ENCODE peak calls at places on chromosomes 16 and 17, in four cellular contexts. Y is A549, G is HepG2, D is K562. Z is an unnamed sample.

GRCh38 chr17:2435181-2435741 is 34.4 kb upstream of the MNT start:
- DNase-seq in D (no peak), G (no peak), Y (no peak), Z (peak; percentile 61)

GRCh38 chr17:56581635-56582605 is 11.6 kb upstream of the NOG start:
- DNase-seq in D (no peak), G (no peak), Y (no peak), Z (no peak)

GRCh38 chr16:27642753-27643152 is 92.8 kb downstream of the KATNIP start:
- DNase-seq in D (peak; percentile 43), Y (no peak), G (peak; percentile 35), Z (peak; percentile 49)

GRCh38 chr16:54289242-54290051 is 2.9 kb upstream of the IRX3 start:
- DNase-seq in G (no peak), Y (no peak), D (no peak), Z (peak; percentile 75)

GRCh38 chr17:50272246-50272645 is 2.0 kb upstream of the TMEM92 start:
- DNase-seq in G (no peak), Y (no peak), D (no peak), Z (peak; percentile 13)

GRCh38 chr17:28968269-28968913 is 17.1 kb upstream of the PHF12 start:
- DNase-seq in G (no peak), Y (no peak), D (no peak), Z (no peak)

GRCh38 chr17:21377821-21378396 is 1.8 kb downstream of the KCNJ12 start:
- DNase-seq in D (peak; percentile 14), Y (no peak), G (no peak), Z (peak; percentile 46)

GRCh38 chr17:50263293-50264262 is 10.7 kb upstream of the TMEM92 start:
- DNase-seq in Y (no peak), D (no peak), G (no peak), Z (no peak)

GRCh38 chr17:81908793-81909192 is 2.4 kb downstream of the PCYT2 start:
- DNase-seq in Y (no peak), G (no peak), D (no peak), Z (no peak)

GRCh38 chr16:52785653-52786052 is 238.7 kb upstream of the TOX3 start:
- DNase-seq in D (no peak), Y (no peak), G (no peak), Z (no peak)

GRCh38 chr16:24273511-24273910 is 17.4 kb downstream of the CACNG3 start:
- DNase-seq in G (no peak), Y (peak; percentile 10), D (no peak), Z (no peak)

GRCh38 chr17:35245196-35245486 is 2.3 kb downstream of the SLFN5 start:
- DNase-seq in G (no peak), Y (peak; percentile 63), D (no peak), Z (no peak)

GRCh38 chr17:67052720-67053437 is 8.5 kb downstream of the CACNG1 start:
- DNase-seq in Y (no peak), G (no peak), D (no peak), Z (no peak)

GRCh38 chr17:57622886-57623433 is 122.1 kb downstream of the CCDC182 start:
- DNase-seq in G (peak; percentile 43), Y (peak; percentile 45), D (no peak), Z (no peak)

GRCh38 chr17:52957411-52957810 is 798.9 kb upstream of the CA10 start:
- DNase-seq in Y (no peak), G (no peak), D (no peak), Z (no peak)

GRCh38 chr16:85372627-85373372 is 240.3 kb upstream of the GSE1 start:
- DNase-seq in D (peak; percentile 63), G (peak; percentile 16), Y (no peak), Z (no peak)
- TF ChIP-seq MAX in D (peak; percentile 83), G (no peak), Y (no peak), Z (no peak)

DNA sequence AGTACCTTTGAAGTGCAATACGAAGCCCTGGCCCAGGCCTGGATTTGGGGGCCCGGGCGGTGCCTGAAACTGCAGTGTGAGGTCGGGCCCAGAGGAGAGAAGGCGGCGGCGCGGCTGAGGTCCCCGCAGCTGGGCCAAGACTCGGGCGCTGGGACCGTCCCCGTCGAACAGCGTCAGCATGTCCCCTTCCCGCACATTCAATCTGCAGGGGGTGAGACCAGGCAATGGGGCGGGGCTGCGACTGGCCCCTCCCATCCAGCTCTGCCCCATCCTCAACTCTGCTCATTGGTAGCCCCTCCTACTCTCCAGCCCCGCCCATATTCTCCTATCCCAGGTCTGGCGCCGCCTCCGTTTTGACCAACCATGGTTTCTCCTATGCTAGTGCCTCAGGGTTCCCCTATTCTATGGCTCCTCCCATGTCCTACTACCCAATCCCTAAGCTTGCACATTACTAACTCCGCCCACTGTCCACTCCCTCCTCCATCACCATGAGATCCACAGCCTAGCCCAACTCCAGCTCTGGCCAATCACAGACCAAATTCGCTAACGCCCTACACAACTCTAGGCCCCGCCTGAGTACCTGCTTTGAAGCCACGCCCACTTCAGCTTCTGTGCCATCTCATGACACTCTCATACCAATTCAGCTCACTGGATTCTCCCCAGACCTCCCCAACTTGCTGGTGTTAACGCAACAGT is 14.4 kb upstream of the CDIPT start:
- DNase-seq in Y (peak; percentile 58), D (peak; percentile 97), G (no peak), Z (peak; percentile 100)
- TF ChIP-seq NR3C1 in Y (no peak), D (no peak), G (no peak), Z (no peak)

GRCh38 chr17:73343739-73344454 is 32.1 kb upstream of the CDC42EP4 start:
- DNase-seq in G (no peak), Y (no peak), D (no peak), Z (no peak)

GRCh38 chr17:73341350-73342056 is 29.7 kb upstream of the CDC42EP4 start:
- DNase-seq in D (no peak), Y (no peak), G (no peak), Z (no peak)

GRCh38 chr17:73343168-73343634 is 31.4 kb upstream of the CDC42EP4 start:
- DNase-seq in D (peak; percentile 63), G (no peak), Y (no peak), Z (peak; percentile 78)

GRCh38 chr17:73342549-73343167 is 30.9 kb upstream of the CDC42EP4 start:
- DNase-seq in D (no peak), Y (peak; percentile 64), G (no peak), Z (peak; percentile 30)

GRCh38 chr17:73342057-73342522 is 30.3 kb upstream of the CDC42EP4 start:
- DNase-seq in G (no peak), Y (peak; percentile 93), D (no peak), Z (peak; percentile 75)
- TF ChIP-seq MAX in G (no peak), Y (peak; percentile 52), D (no peak), Z (no peak)

GRCh38 chr16:89155184-89155679 is 16.3 kb upstream of the CDH15 start:
- DNase-seq in Y (no peak), D (no peak), G (no peak), Z (no peak)
- TF ChIP-seq NR3C1 in Y (no peak), D (no peak), G (no peak), Z (no peak)

GRCh38 chr16:69855587-69855986 is 93.5 kb downstream of the WWP2 start:
- DNase-seq in G (no peak), Y (no peak), D (no peak), Z (no peak)

GRCh38 chr16:69848635-69849545 is 86.8 kb downstream of the WWP2 start:
- DNase-seq in Y (no peak), D (no peak), G (no peak), Z (no peak)

GRCh38 chr16:69853481-69853880 is 91.3 kb downstream of the WWP2 start:
- DNase-seq in Y (no peak), G (no peak), D (no peak), Z (no peak)

GRCh38 chr16:69851491-69852240 is 89.5 kb downstream of the WWP2 start:
- DNase-seq in G (no peak), D (no peak), Y (no peak), Z (no peak)

DNA sequence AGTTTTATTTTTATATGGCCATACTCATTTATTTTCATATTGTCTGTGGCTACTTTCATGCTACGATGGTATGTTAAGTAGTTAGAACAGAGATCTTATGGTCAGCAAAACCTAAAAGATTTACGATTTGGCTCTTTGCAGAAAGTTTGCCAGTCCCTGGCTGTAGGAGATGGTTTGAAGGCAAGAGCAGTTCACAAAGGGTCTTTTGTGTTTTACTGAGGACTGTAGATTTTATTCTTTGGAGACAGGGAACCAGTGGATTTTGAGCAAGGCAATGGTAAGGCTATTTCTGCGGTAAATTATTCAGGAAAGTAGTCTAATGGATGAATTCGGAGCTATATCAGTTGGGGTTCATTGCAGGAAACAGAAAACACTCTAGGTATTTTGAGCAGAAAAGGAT is 90.7 kb downstream of the WWP2 start:
- DNase-seq in D (no peak), G (no peak), Y (no peak), Z (no peak)
- TF ChIP-seq MAX in D (no peak), G (no peak), Y (no peak), Z (no peak)

GRCh38 chr16:86664518-86665318 is 86.4 kb downstream of the FOXL1 start:
- DNase-seq in Y (peak; percentile 67), D (peak; percentile 54), G (peak; percentile 84), Z (no peak)
- TF ChIP-seq NR3C1 in Y (no peak), D (no peak), G (no peak), Z (no peak)

DNA sequence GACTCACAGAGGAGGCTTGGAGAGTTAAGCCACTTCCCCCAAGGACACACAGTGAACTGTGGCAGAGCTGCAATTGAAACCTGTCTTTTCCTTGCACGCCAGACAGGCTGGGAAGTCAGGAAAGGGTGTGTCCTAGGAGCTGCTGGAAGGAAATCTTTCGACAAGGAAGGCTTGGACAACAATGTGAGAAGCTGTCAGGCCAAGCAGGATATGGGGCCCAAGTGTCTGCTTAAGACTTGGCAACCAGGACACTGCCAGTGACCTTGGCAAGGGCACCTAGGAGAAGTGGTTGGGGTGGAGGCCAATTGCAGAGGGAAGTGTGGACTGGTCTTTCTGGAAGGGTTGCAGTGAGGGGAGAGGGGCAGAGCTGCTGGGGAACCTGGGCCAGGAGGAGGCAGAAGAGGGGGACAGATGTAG is 2.1 kb upstream of the CAMKK1 start:
- DNase-seq in G (no peak), Y (no peak), D (no peak), Z (no peak)
- TF ChIP-seq MAX in G (no peak), Y (no peak), D (no peak), Z (no peak)

GRCh38 chr16:17469011-17469741 is 1.6 kb downstream of the XYLT1 start:
- DNase-seq in D (no peak), G (no peak), Y (no peak), Z (no peak)

GRCh38 chr16:17468611-17469010 is 2.1 kb downstream of the XYLT1 start:
- DNase-seq in D (no peak), G (no peak), Y (no peak), Z (no peak)

GRCh38 chr16:17465460-17465859 is 5.3 kb downstream of the XYLT1 start:
- DNase-seq in D (no peak), G (no peak), Y (no peak), Z (no peak)

GRCh38 chr16:17467923-17468540 is 2.7 kb downstream of the XYLT1 start:
- DNase-seq in D (no peak), G (peak; percentile 33), Y (peak; percentile 26), Z (peak; percentile 77)

GRCh38 chr16:17466876-17467275 is 3.9 kb downstream of the XYLT1 start:
- DNase-seq in D (no peak), Y (no peak), G (no peak), Z (no peak)
- TF ChIP-seq NR3C1 in D (no peak), Y (no peak), G (no peak), Z (no peak)

GRCh38 chr17:71287246-71287828 is 833.5 kb upstream of the SOX9 start:
- DNase-seq in G (no peak), D (no peak), Y (no peak), Z (no peak)
- TF ChIP-seq MAX in G (no peak), D (no peak), Y (no peak), Z (no peak)